ENCODE peak calls at places on chromosomes 11 and 22, in six cellular contexts. V is A549, A is endothelial cell of umbilical vein, U is HepG2, C is GM12878, L is K562. F is an unnamed sample.

GRCh38 chr22:29266564-29267461 is 968 bp downstream of the RHBDD3 start:
- DNase-seq in V (no peak), A (peak; percentile 20), U (no peak), C (no peak), L (no peak), F (peak; percentile 39)

GRCh38 chr22:22823126-22823804 is 64.4 kb upstream of the IGLL5 start:
- DNase-seq in V (no peak), A (no peak), U (no peak), C (no peak), L (peak; percentile 51), F (peak; percentile 65)

GRCh38 chr11:42524534-42525227 is 787.1 kb upstream of the API5 start:
- DNase-seq in V (peak; percentile 48), A (peak; percentile 72), U (peak; percentile 41), C (peak; percentile 5), L (peak; percentile 18), F (peak; percentile 71)

GRCh38 chr11:66479741-66480115 is 506 bp upstream of the DPP3 start:
- DNase-seq in V (no peak), A (no peak), U (peak; percentile 71), C (no peak), L (no peak), F (no peak)

GRCh38 chr11:63837027-63837688 is 1.8 kb upstream of the MARK2 start:
- DNase-seq in V (peak; percentile 79), A (peak; percentile 68), U (peak; percentile 77), C (no peak), L (peak; percentile 72), F (peak; percentile 80)

GRCh38 chr22:46070215-46070721 is 80.1 kb upstream of the PPARA start:
- DNase-seq in V (peak; percentile 80), A (peak; percentile 52), U (peak; percentile 10), C (no peak), L (no peak), F (peak; percentile 75)

GRCh38 chr11:27882066-27882697 is 181.9 kb upstream of the BDNF start:
- DNase-seq in V (peak; percentile 27), A (no peak), U (no peak), C (no peak), L (no peak), F (no peak)

GRCh38 chr11:66324626-66325025 is 7.8 kb upstream of the CD248 start:
- DNase-seq in V (no peak), A (no peak), U (no peak), C (no peak), L (no peak), F (no peak)

GRCh38 chr11:36091256-36091811 is 147.5 kb downstream of the LDLRAD3 start:
- DNase-seq in V (no peak), A (peak; percentile 35), U (no peak), C (no peak), L (peak; percentile 26), F (peak; percentile 93)

GRCh38 chr11:62621027-62621566 is 689 bp downstream of the B3GAT3 start:
- DNase-seq in V (no peak), A (no peak), U (no peak), C (no peak), L (no peak), F (no peak)

GRCh38 chr22:28187612-28188011 is 268.6 kb upstream of the PITPNB start:
- DNase-seq in V (no peak), A (no peak), U (no peak), C (no peak), L (no peak), F (no peak)

GRCh38 chr22:43110927-43111623 is 525 bp downstream of the BIK start:
- DNase-seq in V (no peak), A (no peak), U (no peak), C (no peak), L (no peak), F (peak; percentile 46)

DNA sequence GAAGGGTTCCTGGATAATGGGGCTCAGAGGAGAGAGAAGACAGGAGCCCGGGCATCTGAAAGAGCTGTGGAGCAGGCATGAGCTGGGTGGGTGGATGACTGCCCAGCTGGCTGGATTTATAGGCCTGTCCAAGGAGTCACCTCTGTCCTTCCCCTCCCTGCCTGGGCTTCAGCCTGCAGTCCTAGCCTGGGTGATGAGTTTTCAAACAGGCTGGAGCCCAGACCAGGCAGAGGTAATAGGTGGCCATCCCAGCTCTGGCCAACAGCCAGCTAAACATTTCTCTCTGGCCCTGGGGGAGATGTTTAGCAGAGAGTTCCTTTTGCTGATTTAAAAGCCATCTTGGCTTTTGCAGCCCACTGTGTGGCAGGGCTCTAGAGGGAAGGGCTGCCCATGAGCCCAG is 5.4 kb downstream of the C11orf96 start:
- DNase-seq in V (no peak), A (no peak), U (no peak), C (no peak), L (no peak), F (no peak)
- H3K4me3 ChIP-seq in V (no peak overlapping the region), A (no peak overlapping the region), U (no peak overlapping the region), C (no peak overlapping the region), L (no peak overlapping the region), F (no peak overlapping the region)

GRCh38 chr11:118908931-118909618 is 16.7 kb downstream of the BCL9L start:
- DNase-seq in V (peak; percentile 84), A (peak; percentile 70), U (no peak), C (no peak), L (no peak), F (no peak)
- TF ChIP-seq MYC in V (no peak), A (no peak), U (no peak), C (no peak), L (no peak), F (no peak)

DNA sequence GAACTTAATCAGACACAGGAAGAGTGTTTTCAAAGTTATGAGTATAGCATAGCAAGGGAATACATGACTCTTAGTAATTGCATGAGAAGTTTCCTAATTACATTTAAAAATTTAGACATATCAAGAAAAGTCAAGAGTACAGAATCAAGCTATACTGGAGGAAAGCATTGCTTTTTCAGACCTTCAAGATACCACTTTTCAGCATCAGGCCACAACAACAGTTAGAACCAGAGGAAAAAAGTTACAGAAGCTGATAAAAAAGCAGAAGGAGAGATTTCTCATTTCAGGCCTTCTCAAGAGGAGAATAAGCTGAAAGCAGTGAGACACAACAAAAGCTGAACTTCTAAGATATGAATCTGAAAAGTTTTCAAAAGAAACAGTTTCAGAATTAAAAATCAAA is 28.1 kb upstream of the QSER1 start:
- DNase-seq in V (no peak), A (no peak), U (no peak), C (no peak), L (no peak), F (no peak)
- TF ChIP-seq CTCF in V (no peak), A (no peak), U (no peak), C (no peak), L (no peak), F (no peak)

DNA sequence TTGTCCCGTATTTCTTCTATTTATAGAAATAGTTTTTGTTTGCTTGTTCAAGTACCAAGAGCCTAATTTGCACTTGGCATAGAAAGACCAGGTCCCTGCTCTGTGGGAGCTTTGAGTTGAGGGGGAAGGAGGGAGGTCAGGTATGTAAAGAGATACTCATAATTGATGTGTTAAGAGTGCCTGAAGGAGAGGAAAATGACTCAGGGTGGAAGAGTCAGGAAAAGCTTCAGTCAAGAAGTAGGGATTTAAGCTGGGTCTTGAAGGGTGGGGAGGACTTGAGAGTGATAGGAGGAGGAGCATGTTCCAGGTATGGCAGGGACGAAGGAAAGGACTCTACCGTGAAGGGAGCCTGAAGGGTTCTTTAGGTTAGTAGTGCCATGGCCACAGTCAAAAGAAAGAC is 9.0 kb downstream of the RBX1 start:
- DNase-seq in V (no peak), A (no peak), U (no peak), C (no peak), L (no peak), F (no peak)
- H3K4me3 ChIP-seq in V (no peak overlapping the region), A (no peak overlapping the region), U (no peak overlapping the region), C (no peak overlapping the region), L (no peak overlapping the region), F (no peak overlapping the region)

GRCh38 chr22:35394810-35395563 is 5.0 kb upstream of the MCM5 start:
- DNase-seq in V (no peak), A (no peak), U (no peak), C (no peak), L (no peak), F (no peak)
- TF ChIP-seq MYC in V (no peak), A (no peak), U (no peak), C (no peak), L (no peak), F (no peak)

DNA sequence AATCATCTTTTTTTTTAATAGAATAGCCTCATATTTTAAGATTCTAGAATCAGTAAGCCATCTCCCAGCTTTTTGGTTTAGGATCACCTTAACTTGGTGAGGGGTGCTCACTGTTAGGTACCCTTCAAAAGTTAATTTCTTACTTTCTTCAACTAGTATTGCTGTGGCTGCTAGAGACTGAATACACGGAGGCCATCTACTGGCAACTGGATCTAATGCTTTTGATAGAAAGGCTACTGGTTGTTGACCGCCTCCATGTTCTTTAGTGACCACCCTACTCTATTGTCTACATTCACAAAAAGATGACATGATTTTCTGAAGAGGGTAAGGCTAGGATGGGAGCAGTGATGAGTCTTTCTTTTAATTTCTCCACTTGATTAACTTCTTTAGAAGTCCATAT is 16.7 kb upstream of the ALDH3B2 start:
- DNase-seq in V (no peak), A (no peak), U (no peak), C (no peak), L (no peak), F (peak; percentile 24)
- TF ChIP-seq CTCF in V (peak; percentile 44), A (no peak), U (peak; percentile 43), C (peak; percentile 26), L (peak; percentile 22), F (peak; percentile 20)